ENCODE peak calls at places on chromosome 12, in nine cellular contexts. C is amygdala; J is activated naive CD4-positive, alpha-beta T cell; B is astrocyte of the spinal cord; N is head of caudate nucleus; P is posterior cingulate gyrus; Q is cardiac fibroblast; R is Peyer's patch; X is stimulated activated CD8-positive, alpha-beta memory T cell treated with anti-CD3 and anti-CD28 coated beads, Interleukin-2, amount 100 ng/mL, for 1 hour. G is an unnamed sample.

GRCh38 chr12:46470039-46470627 is 97.6 kb upstream of the SLC38A2 start:
- DNase-seq in C (no peak), J (no peak), B (no peak), N (no peak), P (no peak), Q (no peak), R (peak; percentile 55), X (no peak), G (no peak)

GRCh38 chr12:108313236-108313608 is 25.9 kb downstream of the CMKLR1 start:
- DNase-seq in C (no peak), J (no peak), B (no peak), N (no peak), P (no peak), Q (no peak), R (no peak), X (no peak), G (no peak)

GRCh38 chr12:30314506-30315100 is 381.1 kb downstream of the IPO8 start:
- DNase-seq in C (no peak), J (no peak), B (no peak), N (no peak), P (no peak), Q (no peak), R (no peak), X (no peak), G (no peak)

GRCh38 chr12:34126239-34126641 is 103.9 kb downstream of the ALG10 start:
- DNase-seq in C (no peak), J (no peak), B (no peak), N (no peak), P (no peak), Q (no peak), R (no peak), X (no peak), G (no peak)

GRCh38 chr12:101823891-101824290 is 6.9 kb downstream of the GNPTAB start:
- DNase-seq in C (no peak), J (no peak), B (no peak), N (peak; percentile 52), P (peak; percentile 71), Q (no peak), R (peak; percentile 72), X (peak; percentile 42), G (no peak)

GRCh38 chr12:76890407-76891143 is 11.8 kb upstream of the CSRP2 start:
- DNase-seq in C (no peak), J (no peak), B (no peak), N (peak; percentile 57), P (no peak), Q (no peak), R (no peak), X (no peak), G (no peak)

GRCh38 chr12:10968765-10969456 is 17.8 kb downstream of the TAS2R50 start:
- DNase-seq in C (no peak), J (no peak), B (peak; percentile 73), N (no peak), P (no peak), Q (peak; percentile 74), R (no peak), X (no peak), G (no peak)

GRCh38 chr12:7501031-7501585 is 2.5 kb downstream of the CD163 start:
- DNase-seq in C (no peak), J (no peak), B (peak; percentile 22), N (no peak), P (no peak), Q (peak; percentile 5), R (no peak), X (no peak), G (no peak)

GRCh38 chr12:12714276-12715001 is 2.7 kb upstream of the CDKN1B start:
- DNase-seq in C (no peak), J (no peak), B (peak; percentile 38), N (peak; percentile 37), P (no peak), Q (peak; percentile 26), R (peak; percentile 92), X (no peak), G (no peak)

GRCh38 chr12:50615534-50616296 is 110.9 kb downstream of the DIP2B start:
- DNase-seq in C (no peak), J (no peak), B (peak; percentile 61), N (no peak), P (no peak), Q (peak; percentile 27), R (no peak), X (no peak), G (no peak)

GRCh38 chr12:2248901-2249381 is 196.2 kb downstream of the CACNA1C start:
- DNase-seq in C (no peak), J (no peak), B (no peak), N (no peak), P (no peak), Q (peak; percentile 53), R (peak; percentile 65), X (no peak), G (no peak)

GRCh38 chr12:26845057-26845666 is 12.2 kb upstream of the ITPR2 start:
- DNase-seq in C (no peak), J (no peak), B (peak; percentile 31), N (peak; percentile 64), P (no peak), Q (peak; percentile 71), R (peak; percentile 80), X (no peak), G (peak; percentile 45)

GRCh38 chr12:68561830-68562229 is 48.9 kb upstream of the RAP1B start:
- DNase-seq in C (no peak), J (no peak), B (no peak), N (no peak), P (no peak), Q (no peak), R (no peak), X (no peak), G (no peak)

GRCh38 chr12:58541300-58541690 is 379.0 kb downstream of the LRIG3 start:
- DNase-seq in C (no peak), J (no peak), B (peak; percentile 39), N (no peak), P (no peak), Q (peak; percentile 55), R (no peak), X (no peak), G (no peak)

GRCh38 chr12:58487280-58488141 is 432.8 kb downstream of the LRIG3 start:
- DNase-seq in C (no peak), J (no peak), B (peak; percentile 71), N (no peak), P (no peak), Q (peak; percentile 69), R (no peak), X (no peak), G (no peak)

GRCh38 chr12:84694111-84694510 is 218.5 kb downstream of the SLC6A15 start:
- DNase-seq in C (no peak), J (no peak), B (peak; percentile 45), N (no peak), P (no peak), Q (no peak), R (no peak), X (no peak), G (no peak)

GRCh38 chr12:132078190-132078589 is 65.9 kb downstream of the DDX51 start:
- DNase-seq in C (no peak), J (no peak), B (peak; percentile 81), N (no peak), P (no peak), Q (peak; percentile 86), R (no peak), X (no peak), G (peak; percentile 38)

GRCh38 chr12:67482751-67483661 is 165.5 kb upstream of the DYRK2 start:
- DNase-seq in C (no peak), J (no peak), B (peak; percentile 64), N (peak; percentile 49), P (peak; percentile 87), Q (peak; percentile 27), R (peak; percentile 94), X (peak; percentile 62), G (no peak)

GRCh38 chr12:65900912-65901672 is 76.8 kb downstream of the HMGA2 start:
- DNase-seq in C (no peak), J (no peak), B (no peak), N (no peak), P (no peak), Q (no peak), R (no peak), X (no peak), G (no peak)

GRCh38 chr12:115319641-115320040 is 635.7 kb upstream of the TBX3 start:
- DNase-seq in C (no peak), J (no peak), B (no peak), N (no peak), P (no peak), Q (no peak), R (no peak), X (no peak), G (no peak)

GRCh38 chr12:3493225-3494049 is 2.4 kb downstream of the PRMT8 start:
- DNase-seq in C (no peak), J (no peak), B (no peak), N (peak; percentile 54), P (peak; percentile 92), Q (no peak), R (no peak), X (no peak), G (no peak)

GRCh38 chr12:88889326-88890110 is 309.2 kb upstream of the KITLG start:
- DNase-seq in C (no peak), J (no peak), B (peak; percentile 59), N (no peak), P (no peak), Q (peak; percentile 80), R (no peak), X (no peak), G (no peak)

GRCh38 chr12:106146987-106147386 is 8.2 kb upstream of the NUAK1 start:
- DNase-seq in C (no peak), J (no peak), B (no peak), N (no peak), P (no peak), Q (no peak), R (no peak), X (no peak), G (no peak)

GRCh38 chr12:51156366-51156765 is 16.6 kb downstream of the TFCP2 start:
- DNase-seq in C (no peak), J (no peak), B (no peak), N (no peak), P (no peak), Q (no peak), R (no peak), X (no peak), G (no peak)

GRCh38 chr12:100611031-100611430 is 37.5 kb downstream of the GAS2L3 start:
- DNase-seq in C (no peak), J (no peak), B (peak; percentile 6), N (no peak), P (no peak), Q (no peak), R (no peak), X (no peak), G (no peak)

GRCh38 chr12:109462868-109463692 is 14.0 kb downstream of the KCTD10 start:
- DNase-seq in C (no peak), J (no peak), B (peak; percentile 99), N (no peak), P (no peak), Q (peak; percentile 98), R (peak; percentile 82), X (no peak), G (no peak)

GRCh38 chr12:111687255-111687654 is 1.4 kb downstream of the ACAD10 start:
- DNase-seq in C (no peak), J (no peak), B (no peak), N (no peak), P (no peak), Q (no peak), R (no peak), X (no peak), G (no peak)

GRCh38 chr12:16458521-16459078 is 111.2 kb downstream of the MGST1 start:
- DNase-seq in C (no peak), J (no peak), B (no peak), N (no peak), P (no peak), Q (no peak), R (no peak), X (no peak), G (no peak)

GRCh38 chr12:99984271-99985128 is at the start of gene ANKS1B:
- DNase-seq in C (no peak), J (no peak), B (peak; percentile 15), N (peak; percentile 54), P (peak; percentile 87), Q (peak; percentile 29), R (no peak), X (no peak), G (no peak)

GRCh38 chr12:52370906-52371608 is 3.8 kb upstream of the KRT85 start:
- DNase-seq in C (no peak), J (no peak), B (no peak), N (peak; percentile 54), P (peak; percentile 76), Q (peak; percentile 46), R (peak; percentile 61), X (no peak), G (no peak)

GRCh38 chr12:62744551-62744950 is 190.4 kb downstream of the PPM1H start:
- DNase-seq in C (no peak), J (no peak), B (peak; percentile 65), N (no peak), P (no peak), Q (peak; percentile 63), R (no peak), X (no peak), G (no peak)